ENCODE peak calls at places on chromosomes 2 and 18, in six cellular contexts. H, I, T, Y, Z and N are unnamed samples.

GRCh38 chr2:110864176-110864575 is 131.8 kb downstream of the ACOXL start:
- DNase-seq in H (no peak), I (no peak), T (no peak), Y (no peak), Z (no peak), N (no peak)

GRCh38 chr2:86300496-86300895 is 36.9 kb downstream of the REEP1 start:
- DNase-seq in H (peak), I (no peak), T (no peak), Y (no peak), Z (no peak), N (no peak)

GRCh38 chr18:8507881-8508280 is 101.4 kb upstream of the RAB12 start:
- DNase-seq in H (peak), I (no peak), T (no peak), Y (no peak), Z (peak), N (no peak)

GRCh38 chr2:235143789-235144188 is 192.0 kb downstream of the SH3BP4 start:
- DNase-seq in H (no peak), I (peak), T (no peak), Y (no peak), Z (no peak), N (no peak)

GRCh38 chr2:217513256-217513655 is 489.5 kb downstream of the TNS1 start:
- DNase-seq in H (peak), I (no peak), T (no peak), Y (no peak), Z (no peak), N (no peak)

GRCh38 chr2:224584111-224584764 is 925 bp downstream of the CUL3 start:
- DNase-seq in H (peak), I (peak), T (peak), Y (no peak), Z (peak), N (no peak)

GRCh38 chr2:100367163-100367562 is 44.9 kb upstream of the LONRF2 start:
- DNase-seq in H (no peak), I (no peak), T (no peak), Y (no peak), Z (no peak), N (no peak)

GRCh38 chr18:62729487-62730386 is 14.4 kb downstream of the PHLPP1 start:
- DNase-seq in H (no peak), I (no peak), T (no peak), Y (no peak), Z (no peak), N (peak)

GRCh38 chr18:10687161-10687925 is 161.5 kb downstream of the NAPG start:
- DNase-seq in H (no peak), I (no peak), T (no peak), Y (no peak), Z (peak), N (no peak)

GRCh38 chr2:40173276-40173675 is 278.6 kb downstream of the SLC8A1 start:
- DNase-seq in H (no peak), I (no peak), T (no peak), Y (no peak), Z (peak), N (no peak)

GRCh38 chr2:218962859-218963492 is 3.5 kb downstream of the CDK5R2 start:
- DNase-seq in H (peak), I (peak), T (peak), Y (no peak), Z (peak), N (peak)

GRCh38 chr18:43661570-43661969 is 384.3 kb upstream of the SYT4 start:
- DNase-seq in H (peak), I (no peak), T (peak), Y (no peak), Z (peak), N (no peak)

GRCh38 chr2:7671312-7671711 is 754.1 kb downstream of the RNF144A start:
- DNase-seq in H (peak), I (no peak), T (no peak), Y (no peak), Z (no peak), N (no peak)

GRCh38 chr2:9406529-9407362 is 16.6 kb downstream of the ITGB1BP1 start:
- DNase-seq in H (no peak), I (no peak), T (no peak), Y (no peak), Z (peak), N (no peak)

DNA sequence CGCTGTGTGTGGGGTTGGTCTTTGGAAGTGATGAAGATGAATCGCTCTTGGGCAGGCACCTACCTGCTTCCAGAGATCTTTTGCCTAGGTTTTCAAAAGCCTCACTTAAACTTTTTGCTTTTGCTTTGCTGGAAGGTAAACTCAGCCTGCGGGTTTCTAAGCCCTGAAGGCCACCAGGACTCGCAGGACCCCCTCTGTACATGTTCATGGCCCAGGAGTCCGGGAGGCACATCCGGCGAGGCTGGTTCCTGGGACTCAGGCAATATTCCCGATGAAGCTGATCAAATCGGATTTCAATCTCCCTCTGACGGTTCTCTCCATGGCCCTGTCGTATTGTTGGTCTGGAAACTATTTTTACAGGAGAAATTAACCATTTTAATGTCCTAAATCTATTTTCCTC is 13.2 kb downstream of the HJURP start:
- DNase-seq in H (no peak), I (no peak), T (no peak), Y (no peak), Z (no peak), N (no peak)
- TF ChIP-seq CTCF in H (no peak), I (no peak), T (no peak), Y (no peak), Z (no peak), N (no peak)

GRCh38 chr2:83823238-83823637 is 635.8 kb downstream of the SUCLG1 start:
- DNase-seq in H (no peak), I (no peak), T (no peak), Y (no peak), Z (no peak), N (no peak)

DNA sequence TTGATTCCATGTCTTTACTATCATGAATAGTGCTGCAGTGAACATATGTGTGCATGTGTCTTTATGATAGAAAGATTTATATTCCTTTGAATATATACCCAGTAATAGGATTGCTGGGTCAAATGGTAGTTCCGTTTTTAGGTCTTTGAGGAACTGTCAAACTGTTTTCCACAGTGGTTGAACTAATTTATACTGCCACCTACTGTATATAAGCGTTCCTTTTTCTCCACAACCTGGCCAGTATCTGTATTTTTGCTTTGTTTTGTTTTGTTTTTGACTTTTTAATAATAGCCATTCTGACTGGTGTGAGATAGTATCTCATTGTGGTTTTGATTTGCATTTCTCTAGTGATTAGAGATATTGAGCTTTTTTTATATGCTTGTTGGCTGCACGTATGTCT is 641.6 kb downstream of the SUCLG1 start:
- DNase-seq in H (peak), I (no peak), T (peak), Y (no peak), Z (no peak), N (no peak)
- TF ChIP-seq CTCF in H (no peak), I (no peak), T (no peak), Y (no peak), Z (no peak), N (peak)

DNA sequence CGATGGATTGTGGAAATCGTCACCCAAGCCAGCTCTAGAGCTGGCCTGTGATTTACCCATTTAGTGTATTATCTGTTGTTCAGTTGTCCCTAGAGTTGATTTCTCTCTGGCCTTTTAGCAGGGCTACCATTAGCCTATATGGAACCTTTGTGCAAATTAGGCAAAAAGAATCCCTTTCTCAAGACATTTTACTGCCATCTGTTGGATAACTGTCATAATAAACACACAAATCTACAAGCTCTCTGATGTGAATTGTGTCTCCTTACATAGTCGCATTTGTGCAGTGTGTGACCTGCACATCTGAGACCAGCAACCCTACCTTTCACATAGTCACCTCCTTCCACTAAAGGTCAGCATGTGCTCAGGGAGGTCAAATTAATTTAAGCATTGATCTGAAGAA is 34.0 kb downstream of the LOXHD1 start:
- DNase-seq in H (peak), I (no peak), T (peak), Y (no peak), Z (peak), N (no peak)
- TF ChIP-seq CTCF in H (peak), I (no peak), T (peak), Y (no peak), Z (peak), N (peak)

GRCh38 chr2:25043241-25043867 is 1.5 kb downstream of the EFR3B start:
- DNase-seq in H (peak), I (no peak), T (peak), Y (no peak), Z (peak), N (peak)

GRCh38 chr2:25042321-25043240 is 705 bp downstream of the EFR3B start:
- DNase-seq in H (peak), I (peak), T (peak), Y (no peak), Z (peak), N (peak)

GRCh38 chr2:25039126-25039525 is 2.8 kb upstream of the EFR3B start:
- DNase-seq in H (no peak), I (no peak), T (no peak), Y (no peak), Z (no peak), N (no peak)

GRCh38 chr2:25041928-25042320 is at the start of gene EFR3B:
- DNase-seq in H (peak), I (peak), T (peak), Y (peak), Z (peak), N (peak)

GRCh38 chr2:25041307-25041927 is 459 bp upstream of the EFR3B start:
- DNase-seq in H (peak), I (peak), T (peak), Y (no peak), Z (peak), N (peak)
- TF ChIP-seq CTCF in H (peak), I (no peak), T (peak), Y (no peak), Z (peak), N (no peak)

GRCh38 chr2:35871672-35872071 is 483.9 kb upstream of the CRIM1 start:
- DNase-seq in H (no peak), I (no peak), T (no peak), Y (no peak), Z (no peak), N (no peak)

DNA sequence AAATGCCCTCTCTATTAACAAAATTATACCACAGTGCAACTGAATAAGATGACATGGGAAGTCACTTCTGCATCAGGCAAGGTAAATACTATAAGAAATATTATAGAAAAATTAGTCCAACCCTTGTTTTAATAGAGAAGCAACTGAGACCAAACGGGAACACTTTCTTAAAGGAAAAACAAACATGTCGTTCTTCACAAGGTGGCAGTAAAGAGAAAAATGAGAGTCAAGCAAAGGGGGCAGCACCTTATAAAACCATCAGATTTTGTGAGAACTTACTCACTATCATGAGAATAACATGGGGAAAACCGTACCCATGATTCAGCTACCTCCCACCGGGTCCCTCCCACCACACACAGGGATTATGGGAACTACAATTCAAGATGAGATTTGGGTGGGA is 481.7 kb upstream of the CRIM1 start:
- DNase-seq in H (no peak), I (no peak), T (no peak), Y (no peak), Z (no peak), N (no peak)
- TF ChIP-seq CTCF in H (no peak), I (no peak), T (no peak), Y (no peak), Z (no peak), N (no peak)

DNA sequence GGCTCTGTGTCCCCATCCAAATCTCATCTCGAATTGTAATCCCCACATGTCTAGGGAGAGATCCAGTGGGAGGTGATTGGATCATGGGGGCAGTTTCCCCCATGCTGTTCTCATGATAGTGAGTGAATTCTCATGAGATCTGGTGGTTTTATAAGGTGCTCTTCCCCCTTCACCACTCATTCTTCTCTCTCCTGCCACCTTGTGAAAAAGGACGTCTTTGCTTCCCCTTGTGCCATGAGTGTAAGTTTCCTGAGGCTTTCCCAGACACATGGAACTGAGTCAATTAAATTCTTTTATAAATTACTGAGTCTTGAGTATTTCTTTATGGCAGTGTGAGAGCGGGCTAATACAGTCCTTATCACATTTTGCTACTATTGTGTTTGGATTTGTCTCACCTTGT is 177.6 kb upstream of the SLC39A10 start:
- DNase-seq in H (no peak), I (no peak), T (no peak), Y (no peak), Z (no peak), N (no peak)
- TF ChIP-seq CTCF in H (no peak), I (no peak), T (no peak), Y (no peak), Z (no peak), N (no peak)

GRCh38 chr2:45242161-45242741 is 233.0 kb upstream of the SIX2 start:
- DNase-seq in H (peak), I (no peak), T (peak), Y (no peak), Z (peak), N (no peak)

GRCh38 chr2:45241061-45241561 is 231.9 kb upstream of the SIX2 start:
- DNase-seq in H (peak), I (no peak), T (peak), Y (no peak), Z (peak), N (no peak)

GRCh38 chr2:45236268-45236667 is 227.0 kb upstream of the SIX2 start:
- DNase-seq in H (no peak), I (no peak), T (no peak), Y (no peak), Z (no peak), N (no peak)

GRCh38 chr2:45237128-45237527 is 227.9 kb upstream of the SIX2 start:
- DNase-seq in H (no peak), I (no peak), T (peak), Y (no peak), Z (peak), N (no peak)

GRCh38 chr2:45237850-45238542 is 228.7 kb upstream of the SIX2 start:
- DNase-seq in H (peak), I (no peak), T (peak), Y (no peak), Z (peak), N (no peak)
- TF ChIP-seq CTCF in H (peak), I (no peak), T (peak), Y (no peak), Z (peak), N (no peak)